ENCODE peak calls at places on chromosomes 7 and 10, in eight cellular contexts. G, L, I, V, R, D, B and T are unnamed samples. For H3K36me3, the result is how much of the 10 kb centered on the place peaks cover.

GRCh38 chr10:10626734-10627133 is 390.9 kb upstream of the CELF2 start:
- DNase-seq in B (no peak), L (no peak), G (no peak), I (no peak), R (no peak), D (no peak), V (no peak), T (no peak)

GRCh38 chr7:96998333-96998732 is 7.0 kb upstream of the DLX6 start:
- DNase-seq in I (no peak), L (no peak), B (no peak), D (no peak), V (no peak), G (no peak), R (no peak), T (no peak)

GRCh38 chr7:27143022-27143949 is at the start of gene HOXA5:
- DNase-seq in V (peak), L (no peak), G (peak), R (peak), I (peak), B (peak), D (no peak), T (peak)

GRCh38 chr10:3747984-3748383 is 37.0 kb downstream of the KLF6 start:
- DNase-seq in I (no peak), B (no peak), L (no peak), D (no peak), V (no peak), G (no peak), R (no peak), T (no peak)

GRCh38 chr10:76975131-76975530 is 662.5 kb downstream of the KCNMA1 start:
- DNase-seq in V (no peak), L (no peak), G (no peak), D (no peak), R (no peak), I (no peak), B (no peak), T (no peak)

GRCh38 chr10:117723343-117723742 is 180.8 kb downstream of the EMX2 start:
- DNase-seq in G (no peak), L (no peak), V (no peak), D (no peak), I (no peak), R (peak), B (no peak), T (no peak)

GRCh38 chr7:40329601-40330153 is 194.9 kb downstream of the SUGCT start:
- DNase-seq in V (no peak), R (no peak), L (peak), D (no peak), I (peak), G (peak), B (peak), T (no peak)

GRCh38 chr10:21926949-21927348 is 76.6 kb downstream of the DNAJC1 start:
- DNase-seq in L (no peak), D (no peak), V (no peak), B (peak), I (peak), G (peak), R (no peak), T (peak)

GRCh38 chr10:127863231-127863825 is 29.4 kb downstream of the CLRN3 start:
- DNase-seq in I (peak), B (peak), D (no peak), R (no peak), G (peak), V (no peak), L (no peak), T (no peak)

GRCh38 chr7:76998263-76998666 is 33.9 kb downstream of the SPDYE17 start:
- DNase-seq in I (no peak), V (peak), R (no peak), L (no peak), B (no peak), D (no peak), G (no peak), T (no peak)

GRCh38 chr7:2272031-2272430 is 30.0 kb downstream of the NUDT1 start:
- DNase-seq in B (no peak), D (no peak), V (no peak), I (no peak), G (no peak), R (no peak), L (no peak), T (no peak)

GRCh38 chr10:32295027-32295426 is 51.9 kb downstream of the EPC1 start:
- DNase-seq in V (no peak), I (no peak), R (no peak), D (no peak), L (no peak), G (no peak), B (no peak), T (no peak)

GRCh38 chr10:117689566-117689965 is 147.0 kb downstream of the EMX2 start:
- DNase-seq in R (no peak), G (no peak), I (no peak), V (no peak), L (no peak), B (no peak), D (no peak), T (no peak)

GRCh38 chr7:128022631-128023532 is 8.4 kb downstream of the LRRC4 start:
- DNase-seq in G (peak), D (no peak), I (peak), L (no peak), B (peak), R (no peak), V (no peak), T (no peak)

GRCh38 chr10:70954373-70954772 is 66.0 kb upstream of the PCBD1 start:
- DNase-seq in D (no peak), L (no peak), I (no peak), R (no peak), B (no peak), V (no peak), G (no peak), T (no peak)

GRCh38 chr7:127974611-127975010 is 56.6 kb downstream of the LRRC4 start:
- DNase-seq in D (no peak), L (no peak), G (no peak), B (no peak), I (no peak), R (no peak), V (no peak), T (no peak)

GRCh38 chr10:37619336-37619735 is 238.1 kb downstream of the ZNF248 start:
- DNase-seq in D (no peak), B (no peak), I (no peak), G (no peak), V (no peak), L (no peak), R (no peak), T (no peak)

GRCh38 chr7:151251328-151251925 is 2.9 kb upstream of the SMARCD3 start:
- DNase-seq in D (peak), G (peak), R (no peak), B (peak), L (no peak), I (peak), V (peak), T (no peak)

GRCh38 chr7:454356-455109 is 65.1 kb downstream of the PDGFA start:
- DNase-seq in R (no peak), L (no peak), B (no peak), D (no peak), I (no peak), V (no peak), G (no peak), T (no peak)

GRCh38 chr7:67392596-67393438 is 396.2 kb downstream of the TYW1 start:
- DNase-seq in I (no peak), G (no peak), D (no peak), R (no peak), B (no peak), L (no peak), V (no peak), T (no peak)

GRCh38 chr10:11450427-11450826 is 161.0 kb downstream of the USP6NL start:
- DNase-seq in R (no peak), V (no peak), L (no peak), G (no peak), I (no peak), D (no peak), B (no peak), T (no peak)

GRCh38 chr7:102119213-102119651 is 167.4 kb upstream of the SH2B2 start:
- DNase-seq in B (peak), V (no peak), I (peak), R (no peak), G (peak), L (no peak), D (no peak), T (no peak)

GRCh38 chr7:117493460-117493859 is 13.6 kb downstream of the CFTR start:
- DNase-seq in L (no peak), D (no peak), V (no peak), B (no peak), R (no peak), I (no peak), G (no peak), T (no peak)

GRCh38 chr7:15424468-15424867 is 137.3 kb downstream of the AGMO start:
- DNase-seq in L (no peak), D (no peak), R (no peak), B (peak), V (no peak), G (no peak), I (peak), T (no peak)

GRCh38 chr10:119104653-119105024 is 726 bp downstream of the DENND10 start:
- DNase-seq in I (no peak), D (no peak), G (peak), V (no peak), B (peak), R (no peak), L (no peak), T (no peak)

GRCh38 chr10:35857860-35858259 is 215.8 kb upstream of the FZD8 start:
- DNase-seq in V (no peak), B (no peak), I (peak), R (no peak), D (no peak), L (no peak), G (no peak), T (no peak)

GRCh38 chr7:5697754-5698487 is 83.5 kb downstream of the RNF216 start:
- DNase-seq in V (no peak), D (no peak), R (no peak), B (no peak), I (no peak), L (no peak), G (no peak), T (no peak)

GRCh38 chr7:391961-392524 is 102.1 kb downstream of the FOXL3 start:
- DNase-seq in I (no peak), V (no peak), R (no peak), G (no peak), B (no peak), L (no peak), D (no peak), T (no peak)

DNA sequence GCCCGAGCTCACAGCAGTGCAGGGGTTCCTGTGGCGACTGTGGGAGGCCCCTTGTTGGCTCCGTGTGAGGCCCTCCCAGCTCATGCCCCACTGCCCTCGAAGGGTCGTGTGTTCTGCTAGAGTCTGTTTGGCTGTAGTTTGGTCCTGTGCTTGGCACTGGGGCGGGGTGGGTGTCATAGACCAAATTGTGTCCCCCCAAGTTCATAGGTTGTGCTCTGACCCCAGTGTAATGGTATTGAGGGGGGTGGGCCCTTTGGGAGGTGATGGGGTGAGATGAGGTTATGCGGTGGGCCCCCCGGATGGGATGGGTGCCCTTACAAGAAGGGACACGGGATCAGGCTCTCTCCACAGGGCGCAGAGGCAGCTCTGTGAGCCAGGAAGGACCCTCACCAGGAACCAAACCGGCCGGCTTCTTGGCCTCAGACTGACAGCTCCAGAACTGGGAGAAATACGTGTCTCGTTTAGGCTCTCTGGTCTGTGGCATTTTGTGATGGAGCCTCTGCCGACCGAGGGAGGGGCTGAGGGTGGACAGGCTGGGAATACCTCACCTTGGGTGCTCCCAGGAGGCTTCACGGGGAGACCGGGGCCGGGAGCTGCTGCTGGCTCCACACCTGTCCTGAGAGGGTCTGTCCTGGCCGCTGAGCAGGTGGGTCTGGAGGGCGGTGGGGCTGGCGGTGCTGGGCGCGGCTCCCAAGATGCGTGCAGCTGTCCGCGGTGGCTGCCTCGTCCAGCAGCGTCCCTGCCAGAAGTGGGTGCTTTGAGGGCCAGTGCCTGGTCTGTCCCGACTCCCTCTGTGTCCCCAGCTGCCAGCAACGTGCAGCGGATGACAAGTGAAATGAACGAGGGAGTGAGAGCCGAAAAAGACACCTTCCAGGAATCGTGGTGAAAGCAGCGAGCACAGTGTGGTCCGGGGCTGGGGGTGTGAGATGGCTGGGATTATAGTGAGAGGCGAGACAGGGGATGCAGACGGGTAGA is 89.5 kb downstream of the INPP5A start:
- DNase-seq in R (no peak), B (no peak), L (no peak), G (no peak), I (no peak), D (no peak), V (peak), T (no peak)
- H3K4me3 ChIP-seq in R (no peak), B (no peak), L (no peak), G (no peak), I (no peak), D (no peak), V (no peak), T (no peak)

DNA sequence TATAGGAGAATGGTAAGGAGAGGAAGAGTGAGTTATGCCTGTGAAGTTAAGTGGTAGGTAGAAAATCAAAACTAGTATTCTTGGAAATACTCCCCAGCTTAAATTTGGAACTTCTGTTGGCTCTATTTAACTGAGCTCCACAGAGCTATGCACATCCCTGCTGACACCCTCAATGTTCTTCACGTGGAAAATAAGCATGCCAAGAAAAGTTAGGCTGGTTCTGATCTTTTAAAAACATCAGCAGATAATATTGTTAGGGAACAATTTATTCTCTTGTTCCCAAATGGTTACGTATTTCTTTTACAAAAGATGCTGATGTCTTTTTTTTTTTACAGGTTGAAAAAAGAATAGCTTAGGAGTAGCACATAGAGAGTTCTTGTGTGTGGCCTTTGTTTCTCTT is 111.3 kb downstream of the MKLN1 start:
- DNase-seq in B (no peak), I (no peak), D (no peak), R (no peak), L (no peak), V (no peak), G (no peak), T (no peak)
- H3K36me3 ChIP-seq in B (under half), I (under half), D (under half), R (under half), L (under half), V (under half), G (under half), T (under half)

GRCh38 chr7:120091807-120092206 is 181.2 kb upstream of the KCND2 start:
- DNase-seq in I (no peak), R (no peak), D (no peak), B (no peak), G (no peak), L (no peak), V (no peak), T (no peak)

DNA sequence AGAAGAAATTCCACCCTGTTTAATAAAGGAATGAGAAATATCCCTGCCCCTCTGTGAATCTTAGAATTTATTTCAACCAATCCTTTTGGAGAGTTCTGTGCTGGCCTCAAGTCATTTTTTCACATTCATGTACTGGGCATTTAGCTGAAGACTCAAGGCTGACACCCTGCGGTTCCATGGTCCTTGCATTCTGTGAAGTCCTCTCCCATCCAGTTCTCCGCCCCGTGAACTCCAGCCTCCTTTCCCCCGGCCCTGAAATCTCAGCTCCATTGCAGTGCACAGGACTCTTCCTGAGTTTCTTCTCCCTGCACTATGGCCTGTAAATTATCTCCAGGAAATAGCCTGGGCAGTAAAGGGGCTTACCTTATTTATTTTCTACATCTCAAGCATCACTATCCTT is 183.0 kb upstream of the KCND2 start:
- DNase-seq in G (peak), D (no peak), V (no peak), B (no peak), I (peak), L (peak), R (no peak), T (no peak)
- TF ChIP-seq CTCF in G (peak), D (no peak), V (no peak), B (no peak), I (peak), L (peak), R (no peak), T (peak)

GRCh38 chr10:51964630-51965029 is 265.2 kb upstream of the CSTF2T start:
- DNase-seq in B (no peak), R (no peak), D (no peak), V (no peak), I (peak), L (no peak), G (no peak), T (no peak)
- H3K4me3 ChIP-seq in B (no peak), R (no peak), D (no peak), V (no peak), I (no peak), L (no peak), G (no peak), T (no peak)

GRCh38 chr7:36854652-36855051 is 130.4 kb upstream of the AOAH start:
- DNase-seq in I (no peak), B (no peak), G (no peak), D (no peak), L (no peak), V (no peak), R (no peak), T (no peak)
- H3K36me3 ChIP-seq in I (under half), B (under half), G (under half), D (under half), L (under half), V (under half), R (under half), T (under half)

GRCh38 chr7:148630078-148630477 is 39.5 kb downstream of the C7orf33 start:
- DNase-seq in D (no peak), G (no peak), R (no peak), B (no peak), L (no peak), V (no peak), I (no peak), T (no peak)
- TF ChIP-seq CTCF in D (no peak), G (no peak), R (no peak), B (no peak), L (no peak), V (no peak), I (no peak), T (no peak)

GRCh38 chr10:43666551-43666950 is 17.9 kb upstream of the ZNF32 start:
- DNase-seq in L (no peak), I (no peak), R (no peak), B (no peak), V (no peak), G (no peak), D (no peak), T (no peak)

GRCh38 chr10:43665054-43665453 is 16.4 kb upstream of the ZNF32 start:
- DNase-seq in G (peak), I (peak), L (no peak), V (no peak), B (no peak), R (no peak), D (no peak), T (no peak)

GRCh38 chr10:43667736-43668371 is 19.2 kb upstream of the ZNF32 start:
- DNase-seq in G (no peak), R (no peak), V (no peak), L (no peak), B (no peak), I (no peak), D (no peak), T (peak)

GRCh38 chr10:43671659-43672555 is 23.2 kb upstream of the ZNF32 start:
- DNase-seq in L (peak), G (peak), I (peak), R (no peak), V (no peak), D (peak), B (peak), T (no peak)

DNA sequence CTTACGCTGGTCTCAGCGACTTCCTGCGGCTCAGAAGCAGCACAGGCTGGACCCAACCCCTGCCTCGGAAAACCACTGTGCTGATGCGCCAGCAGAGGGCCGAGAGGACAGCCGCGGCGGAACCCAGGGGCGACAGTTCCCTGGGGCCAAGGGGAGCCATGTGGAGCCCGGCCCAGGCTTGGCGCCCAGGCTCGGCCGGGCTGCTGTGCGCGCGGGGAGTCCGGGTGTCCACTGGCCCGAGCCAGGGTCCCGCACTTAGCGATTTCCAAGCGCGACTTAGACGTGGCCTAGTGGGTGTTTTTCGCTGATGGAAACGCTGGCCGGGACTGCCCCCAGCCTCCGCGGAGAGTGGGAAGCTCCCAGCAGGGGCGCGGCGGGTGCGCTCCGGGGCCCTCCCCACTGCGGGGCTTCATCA is 18.6 kb upstream of the ZNF32 start:
- DNase-seq in B (peak), L (no peak), V (no peak), R (no peak), I (peak), D (no peak), G (peak), T (no peak)
- H3K4me3 ChIP-seq in B (peak), L (no peak), V (no peak), R (peak), I (no peak), D (no peak), G (no peak), T (peak)